ENCODE peak calls at places on chromosomes 16 and 17, in ten cellular contexts. G, F, W, O, X, Y, K, N, H and C are unnamed samples.
A peak's percentile ranks its signal among the peaks of the same experiment; 100 is the strongest.

GRCh38 chr16:86806838-86807351 is 228.5 kb downstream of the FOXL1 start:
- ATAC-seq in G (no peak), F (no peak), W (no peak), O (no peak), X (no peak), Y (peak; percentile 65), K (no peak), N (no peak), H (no peak), C (no peak)

GRCh38 chr16:12323007-12323699 is 346.6 kb downstream of the SNX29 start:
- ATAC-seq in G (no peak), F (no peak), W (no peak), O (no peak), X (no peak), Y (no peak), K (peak; percentile 52), N (no peak), H (no peak), C (no peak)

GRCh38 chr17:49290690-49291326 is 60.2 kb upstream of the PHOSPHO1 start:
- ATAC-seq in G (no peak), F (peak; percentile 70), W (peak; percentile 78), O (peak; percentile 80), X (peak; percentile 78), Y (peak; percentile 72), K (peak; percentile 41), N (no peak), H (no peak), C (no peak)

GRCh38 chr16:2149630-2150417 is 1.4 kb downstream of the RAB26 start:
- ATAC-seq in G (no peak), F (peak; percentile 14), W (peak; percentile 21), O (peak; percentile 2), X (no peak), Y (no peak), K (peak; percentile 38), N (no peak), H (no peak), C (no peak)

GRCh38 chr17:41957869-41958231 is 8.7 kb upstream of the CNP start:
- ATAC-seq in G (no peak), F (no peak), W (no peak), O (no peak), X (no peak), Y (no peak), K (no peak), N (no peak), H (no peak), C (no peak)

GRCh38 chr16:67260426-67261063 is 11.8 kb downstream of the SLC9A5 start:
- ATAC-seq in G (peak; percentile 59), F (peak; percentile 71), W (peak; percentile 48), O (peak; percentile 79), X (peak; percentile 92), Y (peak; percentile 80), K (peak; percentile 88), N (peak; percentile 92), H (peak; percentile 62), C (no peak)

GRCh38 chr16:7503688-7504087 is 171.0 kb downstream of the RBFOX1 start:
- ATAC-seq in G (no peak), F (no peak), W (no peak), O (no peak), X (no peak), Y (no peak), K (no peak), N (no peak), H (no peak), C (no peak)

GRCh38 chr16:50259334-50260205 is 6.8 kb upstream of the ADCY7 start:
- ATAC-seq in G (peak; percentile 59), F (peak; percentile 32), W (no peak), O (peak; percentile 24), X (no peak), Y (peak; percentile 64), K (no peak), N (peak; percentile 57), H (no peak), C (peak; percentile 83)

GRCh38 chr17:62187681-62188080 is 122.6 kb upstream of the MED13 start:
- ATAC-seq in G (no peak), F (no peak), W (no peak), O (no peak), X (no peak), Y (peak; percentile 35), K (no peak), N (no peak), H (no peak), C (no peak)

GRCh38 chr16:81450783-81451491 is 6.3 kb downstream of the CMIP start:
- ATAC-seq in G (no peak), F (no peak), W (no peak), O (peak; percentile 54), X (peak; percentile 1), Y (no peak), K (no peak), N (no peak), H (no peak), C (no peak)

GRCh38 chr17:74351552-74352210 is 10.0 kb downstream of the BTBD17 start:
- ATAC-seq in G (no peak), F (no peak), W (peak; percentile 59), O (no peak), X (peak; percentile 62), Y (no peak), K (no peak), N (no peak), H (no peak), C (no peak)

GRCh38 chr17:6381052-6381451 is 53.9 kb downstream of the AIPL1 start:
- ATAC-seq in G (no peak), F (no peak), W (no peak), O (no peak), X (no peak), Y (no peak), K (no peak), N (no peak), H (no peak), C (no peak)

GRCh38 chr17:56737741-56738161 is 96.0 kb downstream of the C17orf67 start:
- ATAC-seq in G (no peak), F (peak; percentile 29), W (no peak), O (no peak), X (no peak), Y (peak; percentile 81), K (peak; percentile 57), N (peak; percentile 21), H (no peak), C (no peak)

DNA sequence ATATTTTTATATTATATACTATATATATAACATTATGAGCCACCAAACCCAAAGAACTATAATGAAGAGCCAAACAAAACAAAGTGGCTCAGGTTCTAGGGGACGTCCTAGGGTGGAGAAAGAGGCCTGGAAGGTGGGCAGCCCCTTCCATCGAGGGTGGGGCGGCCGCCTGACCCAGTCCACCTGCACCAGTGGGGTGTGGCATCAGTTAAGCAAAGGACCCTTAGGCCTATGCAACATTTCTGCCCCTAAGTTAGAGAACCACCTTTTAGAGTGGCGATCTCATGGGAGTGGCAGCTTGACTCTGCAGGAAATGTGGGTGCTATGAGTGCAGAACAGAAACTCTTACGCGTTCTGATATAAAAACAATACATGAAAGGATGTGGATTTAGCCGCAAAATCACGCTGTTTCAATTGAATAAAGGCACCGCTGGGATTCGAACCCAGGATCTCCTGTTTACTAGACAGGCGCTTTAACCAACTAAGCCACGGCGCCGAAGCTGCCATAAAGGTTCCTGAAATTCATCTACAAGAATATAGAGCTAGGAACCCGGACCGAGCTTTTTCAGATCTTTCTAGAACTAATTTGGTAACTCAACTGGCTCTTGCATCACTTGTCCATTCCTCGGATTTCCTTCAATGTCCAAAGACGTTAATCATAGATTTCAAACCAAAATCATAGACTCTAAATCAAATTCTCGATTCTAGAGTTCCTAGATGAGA is 15.6 kb upstream of the AURKB start:
- ATAC-seq in G (no peak), F (no peak), W (peak; percentile 2), O (peak; percentile 11), X (no peak), Y (peak; percentile 28), K (peak; percentile 2), N (no peak), H (no peak), C (no peak)
- TF ChIP-seq POLR2A in G (no peak), F (no peak), W (no peak), O (no peak), X (no peak), Y (no peak), K (peak; percentile 10), N (no peak), H (no peak), C (no peak)

DNA sequence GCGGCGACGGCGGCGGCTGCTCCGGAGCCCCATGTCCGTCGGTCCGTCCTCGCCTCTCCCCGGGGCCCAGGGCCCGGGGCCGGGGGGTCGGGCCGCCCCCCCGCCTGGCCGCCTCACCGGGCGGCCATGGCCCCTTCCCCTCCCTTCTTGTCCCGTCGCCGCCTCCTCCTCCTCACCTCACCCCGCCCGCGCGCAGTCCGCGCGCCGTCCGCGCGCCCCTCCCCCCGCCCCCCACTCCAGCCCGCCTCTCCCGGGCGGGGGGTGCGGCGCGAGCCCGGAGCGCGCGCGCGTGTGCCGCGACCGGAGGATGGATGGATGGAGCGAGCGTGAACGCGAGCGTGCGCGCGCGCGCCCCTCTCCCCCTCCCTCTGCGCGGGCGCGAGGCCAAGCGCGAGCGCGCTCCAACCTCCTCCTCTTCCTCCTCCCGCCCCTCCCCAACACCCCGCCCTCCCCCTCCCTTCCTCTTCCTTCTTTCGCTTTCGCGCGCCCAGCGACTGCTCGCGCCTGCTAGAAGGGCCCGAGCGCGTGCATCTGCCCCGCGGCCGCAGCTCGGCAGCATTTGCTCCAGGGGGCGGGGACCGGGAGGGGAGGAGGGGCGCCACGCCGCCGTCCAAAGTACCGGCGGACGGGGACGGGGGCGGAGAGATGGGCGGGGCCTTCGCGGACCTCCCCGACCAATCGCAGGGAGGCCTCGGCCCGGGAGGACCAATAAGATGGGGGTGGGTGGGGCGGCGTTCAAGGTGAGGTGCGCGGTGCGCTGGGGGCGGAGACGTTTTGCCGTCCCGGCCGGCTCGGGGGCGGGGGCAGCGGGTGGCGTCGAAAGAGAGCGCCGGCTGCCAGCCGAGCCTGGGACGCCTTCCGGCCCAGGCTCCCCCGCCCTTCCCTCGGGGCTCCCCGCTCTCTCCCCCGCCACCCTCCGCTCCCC is at the start of gene ATXN7L3:
- ATAC-seq in G (peak; percentile 91), F (peak; percentile 82), W (peak; percentile 66), O (peak; percentile 79), X (peak; percentile 90), Y (peak; percentile 84), K (peak; percentile 89), N (peak; percentile 93), H (peak; percentile 92), C (peak; percentile 95)
- TF ChIP-seq POLR2A in G (no peak), F (peak; percentile 65), W (peak; percentile 40), O (no peak), X (no peak), Y (peak; percentile 79), K (peak; percentile 33), N (peak; percentile 39), H (no peak), C (peak; percentile 24)

GRCh38 chr16:88783391-88784073 is 1.5 kb downstream of the PIEZO1 start:
- ATAC-seq in G (peak; percentile 29), F (peak; percentile 50), W (no peak), O (no peak), X (peak; percentile 4), Y (no peak), K (peak; percentile 9), N (peak; percentile 52), H (peak; percentile 7), C (peak; percentile 37)
- TF ChIP-seq POLR2A in G (no peak), F (peak; percentile 16), W (no peak), O (no peak), X (no peak), Y (no peak), K (no peak), N (peak; percentile 41), H (no peak), C (peak; percentile 16)

DNA sequence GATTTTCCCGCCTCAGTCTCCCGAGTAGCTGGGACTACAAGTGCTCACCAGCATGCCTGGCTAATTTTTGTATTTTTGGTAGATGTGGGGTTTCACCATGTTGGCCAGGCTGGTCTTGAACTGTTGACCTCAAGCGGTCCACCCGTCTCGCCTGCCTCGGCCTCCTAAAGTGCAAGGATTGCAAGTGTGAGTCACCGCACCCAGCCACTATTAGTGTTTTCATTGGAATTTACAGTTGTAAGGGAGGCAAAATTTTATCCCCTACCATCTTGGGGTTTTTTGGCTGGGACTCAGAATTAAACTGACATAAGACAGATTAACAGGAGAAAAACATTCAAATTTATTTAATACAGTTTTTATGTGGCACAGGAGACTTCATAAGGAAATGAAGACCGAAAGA is 12.3 kb upstream of the MYCBPAP start:
- ATAC-seq in G (no peak), F (no peak), W (no peak), O (peak; percentile 37), X (no peak), Y (peak; percentile 61), K (no peak), N (no peak), H (no peak), C (no peak)
- TF ChIP-seq POLR2A in G (no peak), F (no peak), W (no peak), O (no peak), X (no peak), Y (no peak), K (no peak), N (no peak), H (no peak), C (no peak)